ENCODE peak calls at places on chromosomes 6 and 20, in four cellular contexts. C is GM12878, K is GM23248, Y is thyroid gland. W is an unnamed sample.

GRCh38 chr6:84172080-84172479 is 55.4 kb downstream of the CEP162 start:
- DNase-seq in C (no peak), K (peak; percentile 3), Y (no peak), W (no peak)

GRCh38 chr6:139515511-139515910 is 141.1 kb upstream of the CITED2 start:
- DNase-seq in C (no peak), K (no peak), Y (no peak), W (no peak)

GRCh38 chr6:170296746-170297576 is 6.1 kb upstream of the DLL1 start:
- DNase-seq in C (no peak), K (no peak), Y (no peak), W (no peak)

GRCh38 chr20:14963262-14963663 is 625.9 kb upstream of the FLRT3 start:
- DNase-seq in C (no peak), K (peak; percentile 87), Y (no peak), W (no peak)

GRCh38 chr6:33949877-33950831 is 146.4 kb upstream of the MLN start:
- DNase-seq in C (no peak), K (no peak), Y (no peak), W (no peak)

GRCh38 chr6:143594647-143595046 is 83.1 kb upstream of the PHACTR2 start:
- DNase-seq in C (no peak), K (no peak), Y (peak; percentile 86), W (no peak)

GRCh38 chr20:10665027-10665561 is 8.7 kb downstream of the JAG1 start:
- DNase-seq in C (no peak), K (no peak), Y (no peak), W (no peak)

GRCh38 chr20:25369971-25370370 is 20.7 kb downstream of the ABHD12 start:
- DNase-seq in C (no peak), K (no peak), Y (no peak), W (no peak)

GRCh38 chr6:42301986-42302385 is 84.3 kb upstream of the MRPS10 start:
- DNase-seq in C (no peak), K (no peak), Y (no peak), W (no peak)

GRCh38 chr20:21203036-21203656 is 77.3 kb downstream of the KIZ start:
- DNase-seq in C (no peak), K (no peak), Y (no peak), W (no peak)

GRCh38 chr6:148837941-148838340 is 91.1 kb downstream of the UST start:
- DNase-seq in C (no peak), K (no peak), Y (no peak), W (no peak)

GRCh38 chr6:56148488-56149190 is 98.7 kb downstream of the COL21A1 start:
- DNase-seq in C (no peak), K (no peak), Y (no peak), W (no peak)

GRCh38 chr6:5034328-5034727 is 30.5 kb upstream of the RPP40 start:
- DNase-seq in C (no peak), K (no peak), Y (no peak), W (no peak)

GRCh38 chr6:35048631-35049083 is 92.5 kb downstream of the TCP11 start:
- DNase-seq in C (no peak), K (peak; percentile 79), Y (no peak), W (no peak)

GRCh38 chr6:26205625-26206574 is 118.7 kb downstream of the HFE start:
- DNase-seq in C (no peak), K (peak; percentile 78), Y (no peak), W (no peak)

GRCh38 chr6:49468042-49468441 is 4.9 kb downstream of the CENPQ start:
- DNase-seq in C (no peak), K (no peak), Y (no peak), W (no peak)

GRCh38 chr6:35354361-35355135 is 12.2 kb downstream of the PPARD start:
- DNase-seq in C (no peak), K (peak; percentile 58), Y (no peak), W (no peak)

GRCh38 chr20:49603209-49603627 is 35.3 kb upstream of the PTGIS start:
- DNase-seq in C (no peak), K (peak; percentile 54), Y (no peak), W (no peak)

GRCh38 chr6:143743256-143744166 is 65.7 kb downstream of the PHACTR2 start:
- DNase-seq in C (no peak), K (peak; percentile 18), Y (peak; percentile 65), W (no peak)

GRCh38 chr6:23394699-23395098 is 731.3 kb upstream of the NRSN1 start:
- DNase-seq in C (no peak), K (no peak), Y (no peak), W (no peak)

GRCh38 chr6:100099189-100100074 is 105.4 kb upstream of the MCHR2 start:
- DNase-seq in C (no peak), K (peak; percentile 67), Y (no peak), W (no peak)

GRCh38 chr6:62516287-62517152 is 230.5 kb upstream of the KHDRBS2 start:
- DNase-seq in C (no peak), K (no peak), Y (no peak), W (no peak)

GRCh38 chr6:70398783-70399730 is 14.3 kb upstream of the FAM135A start:
- DNase-seq in C (no peak), K (peak; percentile 56), Y (no peak), W (no peak)

GRCh38 chr6:13099771-13100170 is 228.6 kb downstream of the TBC1D7 start:
- DNase-seq in C (no peak), K (no peak), Y (no peak), W (no peak)

GRCh38 chr6:109783245-109783990 is 92.3 kb downstream of the FIG4 start:
- DNase-seq in C (no peak), K (peak; percentile 52), Y (no peak), W (no peak)

GRCh38 chr20:33566781-33567603 is 77.1 kb downstream of the CBFA2T2 start:
- DNase-seq in C (no peak), K (no peak), Y (no peak), W (no peak)

GRCh38 chr6:87766211-87766610 is 64.2 kb upstream of the AKIRIN2 start:
- DNase-seq in C (no peak), K (no peak), Y (no peak), W (no peak)

GRCh38 chr6:36753671-36754485 is 56.3 kb downstream of the RAB44 start:
- DNase-seq in C (no peak), K (no peak), Y (no peak), W (no peak)

GRCh38 chr20:34403908-34404307 is 40.8 kb downstream of the ITCH start:
- DNase-seq in C (no peak), K (no peak), Y (no peak), W (peak; percentile 27)

GRCh38 chr6:137341721-137342195 is 122.6 kb upstream of the IFNGR1 start:
- DNase-seq in C (no peak), K (peak; percentile 65), Y (peak; percentile 15), W (no peak)

GRCh38 chr6:152879681-152880080 is 103.2 kb downstream of the FBXO5 start:
- DNase-seq in C (no peak), K (no peak), Y (no peak), W (no peak)

DNA sequence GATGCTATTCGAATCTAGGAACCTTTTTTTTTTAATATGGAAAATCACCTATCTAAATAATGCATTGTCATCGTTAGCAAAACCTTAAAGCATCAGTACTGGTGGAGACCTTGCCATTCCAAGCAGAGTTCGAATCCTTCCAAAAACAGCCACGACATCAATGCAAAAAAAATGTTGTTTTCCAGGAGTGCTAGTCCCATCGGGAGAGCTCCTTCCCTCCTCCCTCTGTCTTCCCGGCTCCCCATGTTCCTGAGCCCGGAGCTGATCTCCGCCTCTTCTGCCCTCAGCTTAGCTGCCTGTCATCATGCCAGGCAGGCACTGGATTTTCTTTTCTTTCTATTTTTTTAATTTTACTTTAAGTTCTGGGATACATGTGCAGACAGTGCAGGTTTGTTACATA is 153.6 kb upstream of the QKI start:
- DNase-seq in C (no peak), K (no peak), Y (no peak), W (no peak)
- H3K4me3 ChIP-seq in C (no peak overlapping the region), K (peak overlapping the region; percentile 53), Y (no peak overlapping the region), W (no peak overlapping the region)

GRCh38 chr6:16712250-16712930 is 48.9 kb downstream of the ATXN1 start:
- DNase-seq in C (no peak), K (no peak), Y (no peak), W (peak; percentile 24)
- H3K4me3 ChIP-seq in C (peak overlapping the region; percentile 40), K (peak overlapping the region; percentile 62), Y (no peak overlapping the region), W (peak overlapping the region; percentile 13)

DNA sequence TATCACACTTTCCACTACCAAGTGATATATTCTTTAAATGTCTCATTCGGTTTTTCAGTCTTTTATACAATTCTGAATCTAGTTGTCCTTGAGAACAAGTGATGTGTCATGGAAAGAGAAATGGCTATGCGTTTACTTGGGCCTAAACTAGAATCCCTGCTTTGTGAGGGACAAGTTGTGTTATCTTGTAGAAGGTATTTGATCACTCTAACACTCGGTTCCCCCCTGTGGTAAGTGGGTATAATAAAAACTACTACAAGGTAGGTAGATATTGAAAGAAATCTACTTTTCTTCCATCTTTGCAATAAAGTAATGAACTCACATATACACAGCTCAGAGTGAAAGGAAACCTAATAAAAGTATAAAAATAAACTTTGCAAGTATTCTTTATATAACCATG is 108.9 kb downstream of the MANEA start:
- DNase-seq in C (no peak), K (no peak), Y (no peak), W (no peak)
- H3K4me3 ChIP-seq in C (no peak overlapping the region), K (no peak overlapping the region), Y (no peak overlapping the region), W (no peak overlapping the region)

GRCh38 chr6:167163476-167164011 is 5.8 kb upstream of the GPR31 start:
- DNase-seq in C (no peak), K (no peak), Y (no peak), W (no peak)

GRCh38 chr6:167162591-167162990 is 4.8 kb upstream of the GPR31 start:
- DNase-seq in C (no peak), K (no peak), Y (no peak), W (no peak)

GRCh38 chr6:167165887-167166471 is 8.2 kb upstream of the GPR31 start:
- DNase-seq in C (no peak), K (no peak), Y (no peak), W (no peak)

GRCh38 chr6:167157867-167158266 is at the start of gene GPR31:
- DNase-seq in C (no peak), K (no peak), Y (no peak), W (no peak)

DNA sequence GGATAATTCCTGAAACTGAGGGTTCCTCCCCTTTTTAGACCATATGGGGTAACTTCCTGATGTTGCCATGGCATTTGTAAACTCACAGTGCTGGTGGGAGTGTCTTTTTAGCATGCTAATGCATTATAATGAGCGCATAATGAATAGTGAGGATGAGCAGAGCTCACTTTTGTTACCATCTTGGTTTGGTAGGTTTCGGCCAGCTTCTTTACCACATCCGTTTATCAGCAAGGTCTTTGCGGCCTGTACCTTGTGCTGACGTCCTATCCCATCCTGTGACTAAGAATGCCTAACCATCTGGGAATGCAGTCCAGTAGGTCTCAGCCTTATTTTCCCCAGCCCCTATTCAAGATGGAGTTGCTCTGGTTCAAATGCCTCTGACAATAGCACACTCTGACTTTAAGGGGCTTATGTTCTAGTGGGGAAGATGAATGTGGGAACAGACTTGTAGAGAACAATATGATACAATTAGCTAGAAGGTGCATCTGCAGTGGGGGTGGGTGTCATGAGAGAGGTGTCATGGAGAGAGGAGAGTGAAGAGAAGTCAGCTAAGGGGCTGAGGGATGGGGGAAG is 4.2 kb upstream of the GPR31 start:
- DNase-seq in C (no peak), K (no peak), Y (no peak), W (no peak)
- H3K4me3 ChIP-seq in C (no peak overlapping the region), K (no peak overlapping the region), Y (no peak overlapping the region), W (no peak overlapping the region)

GRCh38 chr20:38353298-38353697 is 7.0 kb downstream of the LBP start:
- DNase-seq in C (no peak), K (peak; percentile 46), Y (no peak), W (no peak)
- H3K4me3 ChIP-seq in C (no peak overlapping the region), K (no peak overlapping the region), Y (no peak overlapping the region), W (no peak overlapping the region)

DNA sequence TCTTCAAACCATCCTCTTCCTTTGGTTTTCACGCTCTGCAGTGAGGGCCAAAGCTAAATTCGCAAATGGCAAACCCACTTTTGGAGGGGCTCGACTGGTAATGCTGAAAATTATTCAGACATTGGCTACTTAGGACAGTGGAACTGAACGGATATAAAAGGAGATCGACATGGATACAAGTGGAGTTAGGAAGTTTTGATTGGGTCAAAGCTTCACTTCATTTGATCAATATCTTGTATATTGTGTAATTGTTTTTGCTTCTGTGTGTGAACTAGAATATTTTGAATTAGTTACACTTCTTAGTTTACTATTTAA is 1.2 kb downstream of the FAM8A1 start:
- DNase-seq in C (no peak), K (no peak), Y (no peak), W (no peak)
- H3K4me3 ChIP-seq in C (peak overlapping the region; percentile 95), K (peak overlapping the region; percentile 87), Y (no peak overlapping the region), W (peak overlapping the region; percentile 80)

W was measured in GM12864.